ENCODE peak calls at places on chromosome 20, in eight cellular contexts. One of them, this sample, is unnamed.

GRCh38 chr20:25989196-25989595 is 292.5 kb upstream of the ZNF337 start:
- DNase-seq in CD4-positive, alpha-beta T cell: no peak
- DNase-seq in cardiac muscle cell: no peak
- DNase-seq in psoas muscle: no peak
- DNase-seq in pancreas: no peak
- DNase-seq in GM23248: no peak
- DNase-seq in AG04450: no peak
- DNase-seq in right cardiac atrium: no peak
- DNase-seq in this sample: peak; percentile 28

GRCh38 chr20:33676652-33677645 is 2.7 kb upstream of the NECAB3 start:
- DNase-seq in CD4-positive, alpha-beta T cell: no peak
- DNase-seq in cardiac muscle cell: no peak
- DNase-seq in psoas muscle: peak; percentile 50
- DNase-seq in pancreas: no peak
- DNase-seq in GM23248: no peak
- DNase-seq in AG04450: no peak
- DNase-seq in right cardiac atrium: peak; percentile 66
- DNase-seq in this sample: no peak

GRCh38 chr20:33945391-33946079 is 48.2 kb upstream of the RALY start:
- DNase-seq in CD4-positive, alpha-beta T cell: no peak
- DNase-seq in cardiac muscle cell: peak; percentile 79
- DNase-seq in psoas muscle: no peak
- DNase-seq in pancreas: no peak
- DNase-seq in GM23248: peak; percentile 94
- DNase-seq in AG04450: peak; percentile 43
- DNase-seq in right cardiac atrium: no peak
- DNase-seq in this sample: no peak

GRCh38 chr20:19830351-19830750 is 72.3 kb downstream of the RIN2 start:
- DNase-seq in CD4-positive, alpha-beta T cell: no peak
- DNase-seq in cardiac muscle cell: no peak
- DNase-seq in psoas muscle: no peak
- DNase-seq in pancreas: no peak
- DNase-seq in GM23248: no peak
- DNase-seq in AG04450: no peak
- DNase-seq in right cardiac atrium: no peak
- DNase-seq in this sample: no peak

GRCh38 chr20:12090920-12091319 is 173.2 kb downstream of the BTBD3 start:
- DNase-seq in CD4-positive, alpha-beta T cell: no peak
- DNase-seq in cardiac muscle cell: no peak
- DNase-seq in psoas muscle: no peak
- DNase-seq in pancreas: no peak
- DNase-seq in GM23248: no peak
- DNase-seq in AG04450: no peak
- DNase-seq in right cardiac atrium: no peak
- DNase-seq in this sample: no peak

GRCh38 chr20:40087496-40087895 is 601.5 kb downstream of the MAFB start:
- DNase-seq in CD4-positive, alpha-beta T cell: no peak
- DNase-seq in cardiac muscle cell: no peak
- DNase-seq in psoas muscle: no peak
- DNase-seq in pancreas: no peak
- DNase-seq in GM23248: no peak
- DNase-seq in AG04450: no peak
- DNase-seq in right cardiac atrium: no peak
- DNase-seq in this sample: no peak

GRCh38 chr20:16518068-16518783 is 55.0 kb downstream of the KIF16B start:
- DNase-seq in CD4-positive, alpha-beta T cell: no peak
- DNase-seq in cardiac muscle cell: peak; percentile 61
- DNase-seq in psoas muscle: no peak
- DNase-seq in pancreas: no peak
- DNase-seq in GM23248: peak; percentile 60
- DNase-seq in AG04450: peak; percentile 7
- DNase-seq in right cardiac atrium: no peak
- DNase-seq in this sample: peak; percentile 10

GRCh38 chr20:41618807-41619294 is 674 bp upstream of the CHD6 start:
- DNase-seq in CD4-positive, alpha-beta T cell: no peak
- DNase-seq in cardiac muscle cell: no peak
- DNase-seq in psoas muscle: no peak
- DNase-seq in pancreas: no peak
- DNase-seq in GM23248: peak; percentile 47
- DNase-seq in AG04450: no peak
- DNase-seq in right cardiac atrium: no peak
- DNase-seq in this sample: no peak

GRCh38 chr20:53723621-53724020 is 130.0 kb upstream of the ZNF217 start:
- DNase-seq in CD4-positive, alpha-beta T cell: no peak
- DNase-seq in cardiac muscle cell: no peak
- DNase-seq in psoas muscle: no peak
- DNase-seq in pancreas: no peak
- DNase-seq in GM23248: no peak
- DNase-seq in AG04450: no peak
- DNase-seq in right cardiac atrium: no peak
- DNase-seq in this sample: no peak

GRCh38 chr20:52419205-52419604 is 227.6 kb upstream of the ZFP64 start:
- DNase-seq in CD4-positive, alpha-beta T cell: no peak
- DNase-seq in cardiac muscle cell: no peak
- DNase-seq in psoas muscle: no peak
- DNase-seq in pancreas: no peak
- DNase-seq in GM23248: no peak
- DNase-seq in AG04450: no peak
- DNase-seq in right cardiac atrium: no peak
- DNase-seq in this sample: no peak

GRCh38 chr20:22371843-22372242 is 212.5 kb downstream of the FOXA2 start:
- DNase-seq in CD4-positive, alpha-beta T cell: no peak
- DNase-seq in cardiac muscle cell: no peak
- DNase-seq in psoas muscle: no peak
- DNase-seq in pancreas: no peak
- DNase-seq in GM23248: no peak
- DNase-seq in AG04450: no peak
- DNase-seq in right cardiac atrium: no peak
- DNase-seq in this sample: no peak

GRCh38 chr20:44053046-44053445 is 133.9 kb downstream of the JPH2 start:
- DNase-seq in CD4-positive, alpha-beta T cell: no peak
- DNase-seq in cardiac muscle cell: no peak
- DNase-seq in psoas muscle: peak; percentile 18
- DNase-seq in pancreas: peak; percentile 11
- DNase-seq in GM23248: no peak
- DNase-seq in AG04450: no peak
- DNase-seq in right cardiac atrium: no peak
- DNase-seq in this sample: no peak

GRCh38 chr20:33675127-33675954 is 1.1 kb upstream of the NECAB3 start:
- DNase-seq in CD4-positive, alpha-beta T cell: no peak
- DNase-seq in cardiac muscle cell: peak; percentile 56
- DNase-seq in psoas muscle: peak; percentile 66
- DNase-seq in pancreas: no peak
- DNase-seq in GM23248: peak; percentile 50
- DNase-seq in AG04450: no peak
- DNase-seq in right cardiac atrium: peak; percentile 85
- DNase-seq in this sample: no peak

GRCh38 chr20:35120012-35120701 is 27.0 kb downstream of the EDEM2 start:
- DNase-seq in CD4-positive, alpha-beta T cell: no peak
- DNase-seq in cardiac muscle cell: peak; percentile 94
- DNase-seq in psoas muscle: no peak
- DNase-seq in pancreas: no peak
- DNase-seq in GM23248: peak; percentile 64
- DNase-seq in AG04450: peak; percentile 32
- DNase-seq in right cardiac atrium: peak; percentile 71
- DNase-seq in this sample: peak; percentile 51

GRCh38 chr20:35111141-35111888 is 18.7 kb upstream of the TRPC4AP start:
- DNase-seq in CD4-positive, alpha-beta T cell: no peak
- DNase-seq in cardiac muscle cell: peak; percentile 64
- DNase-seq in psoas muscle: no peak
- DNase-seq in pancreas: no peak
- DNase-seq in GM23248: peak; percentile 96
- DNase-seq in AG04450: no peak
- DNase-seq in right cardiac atrium: no peak
- DNase-seq in this sample: no peak

GRCh38 chr20:38199506-38200390 is 34.7 kb upstream of the TGM2 start:
- DNase-seq in CD4-positive, alpha-beta T cell: no peak
- DNase-seq in cardiac muscle cell: peak; percentile 41
- DNase-seq in psoas muscle: no peak
- DNase-seq in pancreas: peak; percentile 20
- DNase-seq in GM23248: no peak
- DNase-seq in AG04450: peak; percentile 61
- DNase-seq in right cardiac atrium: no peak
- DNase-seq in this sample: no peak

GRCh38 chr20:18978311-18978710 is 164.7 kb downstream of the SCP2D1 start:
- DNase-seq in CD4-positive, alpha-beta T cell: no peak
- DNase-seq in cardiac muscle cell: no peak
- DNase-seq in psoas muscle: no peak
- DNase-seq in pancreas: no peak
- DNase-seq in GM23248: no peak
- DNase-seq in AG04450: no peak
- DNase-seq in right cardiac atrium: no peak
- DNase-seq in this sample: no peak

GRCh38 chr20:9032758-9033157 is 36.1 kb upstream of the PLCB4 start:
- DNase-seq in CD4-positive, alpha-beta T cell: no peak
- DNase-seq in cardiac muscle cell: no peak
- DNase-seq in psoas muscle: no peak
- DNase-seq in pancreas: no peak
- DNase-seq in GM23248: peak; percentile 64
- DNase-seq in AG04450: no peak
- DNase-seq in right cardiac atrium: no peak
- DNase-seq in this sample: no peak

GRCh38 chr20:25020901-25021301 is 28.4 kb upstream of the APMAP start:
- DNase-seq in CD4-positive, alpha-beta T cell: no peak
- DNase-seq in cardiac muscle cell: no peak
- DNase-seq in psoas muscle: peak; percentile 79
- DNase-seq in pancreas: no peak
- DNase-seq in GM23248: no peak
- DNase-seq in AG04450: no peak
- DNase-seq in right cardiac atrium: no peak
- DNase-seq in this sample: no peak

GRCh38 chr20:4665591-4665990 is 56.1 kb upstream of the PRND start:
- DNase-seq in CD4-positive, alpha-beta T cell: no peak
- DNase-seq in cardiac muscle cell: no peak
- DNase-seq in psoas muscle: no peak
- DNase-seq in pancreas: no peak
- DNase-seq in GM23248: peak; percentile 34
- DNase-seq in AG04450: no peak
- DNase-seq in right cardiac atrium: no peak
- DNase-seq in this sample: no peak
- H3K27ac ChIP-seq in CD4-positive, alpha-beta T cell: no peak overlapping the region
- H3K27ac ChIP-seq in cardiac muscle cell: no peak overlapping the region
- H3K27ac ChIP-seq in psoas muscle: no peak overlapping the region
- H3K27ac ChIP-seq in pancreas: no peak overlapping the region
- H3K27ac ChIP-seq in GM23248: peak overlapping the region; percentile 89
- H3K27ac ChIP-seq in AG04450: no peak overlapping the region
- H3K27ac ChIP-seq in right cardiac atrium: no peak overlapping the region
- H3K27ac ChIP-seq in this sample: peak overlapping the region; percentile 71

GRCh38 chr20:50850721-50851286 is 55.9 kb downstream of the BCAS4 start:
- DNase-seq in CD4-positive, alpha-beta T cell: no peak
- DNase-seq in cardiac muscle cell: peak; percentile 40
- DNase-seq in psoas muscle: no peak
- DNase-seq in pancreas: no peak
- DNase-seq in GM23248: no peak
- DNase-seq in AG04450: no peak
- DNase-seq in right cardiac atrium: no peak
- DNase-seq in this sample: no peak

GRCh38 chr20:50852085-50852484 is 57.2 kb downstream of the BCAS4 start:
- DNase-seq in CD4-positive, alpha-beta T cell: no peak
- DNase-seq in cardiac muscle cell: no peak
- DNase-seq in psoas muscle: no peak
- DNase-seq in pancreas: no peak
- DNase-seq in GM23248: no peak
- DNase-seq in AG04450: no peak
- DNase-seq in right cardiac atrium: no peak
- DNase-seq in this sample: no peak

GRCh38 chr20:50848846-50849673 is 54.2 kb downstream of the BCAS4 start:
- DNase-seq in CD4-positive, alpha-beta T cell: no peak
- DNase-seq in cardiac muscle cell: no peak
- DNase-seq in psoas muscle: no peak
- DNase-seq in pancreas: peak; percentile 67
- DNase-seq in GM23248: no peak
- DNase-seq in AG04450: no peak
- DNase-seq in right cardiac atrium: no peak
- DNase-seq in this sample: no peak

GRCh38 chr20:50845566-50846211 is 50.8 kb downstream of the BCAS4 start:
- DNase-seq in CD4-positive, alpha-beta T cell: no peak
- DNase-seq in cardiac muscle cell: no peak
- DNase-seq in psoas muscle: no peak
- DNase-seq in pancreas: no peak
- DNase-seq in GM23248: no peak
- DNase-seq in AG04450: no peak
- DNase-seq in right cardiac atrium: no peak
- DNase-seq in this sample: no peak

GRCh38 chr20:50848341-50848808 is 53.5 kb downstream of the BCAS4 start:
- DNase-seq in CD4-positive, alpha-beta T cell: no peak
- DNase-seq in cardiac muscle cell: peak; percentile 57
- DNase-seq in psoas muscle: no peak
- DNase-seq in pancreas: no peak
- DNase-seq in GM23248: peak; percentile 39
- DNase-seq in AG04450: no peak
- DNase-seq in right cardiac atrium: peak; percentile 69
- DNase-seq in this sample: no peak
- H3K27ac ChIP-seq in CD4-positive, alpha-beta T cell: no peak overlapping the region
- H3K27ac ChIP-seq in cardiac muscle cell: no peak overlapping the region
- H3K27ac ChIP-seq in psoas muscle: no peak overlapping the region
- H3K27ac ChIP-seq in pancreas: peak overlapping the region; percentile 67
- H3K27ac ChIP-seq in GM23248: no peak overlapping the region
- H3K27ac ChIP-seq in AG04450: no peak overlapping the region
- H3K27ac ChIP-seq in right cardiac atrium: no peak overlapping the region
- H3K27ac ChIP-seq in this sample: no peak overlapping the region

DNA sequence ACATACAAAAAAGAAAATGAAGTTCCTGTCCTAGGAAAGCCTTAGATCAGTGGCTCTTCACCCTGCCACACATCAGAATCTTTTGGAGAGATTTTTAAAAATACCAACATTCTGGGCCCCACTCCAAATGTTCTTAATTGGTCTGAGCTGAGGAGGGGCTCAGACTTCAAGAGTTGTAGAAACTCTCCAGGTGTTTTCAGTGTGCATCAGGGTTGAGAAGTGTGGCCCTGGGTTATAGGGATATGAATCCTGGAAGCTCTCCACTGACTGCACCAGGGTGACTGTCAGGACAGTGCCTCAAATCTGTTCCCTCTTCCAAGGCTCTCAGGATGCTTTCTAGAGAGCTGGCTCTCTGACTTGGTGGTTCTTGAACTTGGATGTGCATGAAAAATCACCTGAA is 5.5 kb upstream of the MYLK2 start:
- DNase-seq in CD4-positive, alpha-beta T cell: no peak
- DNase-seq in cardiac muscle cell: no peak
- DNase-seq in psoas muscle: no peak
- DNase-seq in pancreas: no peak
- DNase-seq in GM23248: no peak
- DNase-seq in AG04450: no peak
- DNase-seq in right cardiac atrium: no peak
- DNase-seq in this sample: no peak
- H3K27ac ChIP-seq in CD4-positive, alpha-beta T cell: no peak overlapping the region
- H3K27ac ChIP-seq in cardiac muscle cell: no peak overlapping the region
- H3K27ac ChIP-seq in psoas muscle: peak overlapping the region; percentile 90
- H3K27ac ChIP-seq in pancreas: no peak overlapping the region
- H3K27ac ChIP-seq in GM23248: no peak overlapping the region
- H3K27ac ChIP-seq in AG04450: no peak overlapping the region
- H3K27ac ChIP-seq in right cardiac atrium: no peak overlapping the region
- H3K27ac ChIP-seq in this sample: no peak overlapping the region

DNA sequence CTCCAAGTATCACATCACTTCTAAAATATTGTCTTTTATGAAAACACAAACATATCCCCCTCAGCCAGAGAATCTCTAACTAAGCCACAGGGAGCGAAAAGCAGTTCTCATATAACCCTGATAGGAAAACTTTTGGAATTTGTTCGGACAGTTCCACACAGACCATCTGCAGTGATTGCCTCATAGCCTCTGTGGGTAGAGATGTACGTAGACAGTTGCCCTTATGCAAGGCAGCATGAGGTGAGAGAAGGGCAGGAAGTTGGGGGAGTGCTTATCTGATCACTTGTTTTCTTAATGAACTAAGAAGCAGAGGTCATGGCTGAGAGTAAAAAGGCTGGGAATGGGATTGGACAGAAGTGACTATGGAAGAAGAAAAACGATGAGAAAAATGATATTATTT is 39.6 kb downstream of the SLC23A2 start:
- DNase-seq in CD4-positive, alpha-beta T cell: no peak
- DNase-seq in cardiac muscle cell: peak; percentile 95
- DNase-seq in psoas muscle: no peak
- DNase-seq in pancreas: no peak
- DNase-seq in GM23248: peak; percentile 20
- DNase-seq in AG04450: peak; percentile 70
- DNase-seq in right cardiac atrium: no peak
- DNase-seq in this sample: no peak
- H3K27ac ChIP-seq in CD4-positive, alpha-beta T cell: peak overlapping the region; percentile 48
- H3K27ac ChIP-seq in cardiac muscle cell: no peak overlapping the region
- H3K27ac ChIP-seq in psoas muscle: no peak overlapping the region
- H3K27ac ChIP-seq in pancreas: no peak overlapping the region
- H3K27ac ChIP-seq in GM23248: no peak overlapping the region
- H3K27ac ChIP-seq in AG04450: peak overlapping the region; percentile 65
- H3K27ac ChIP-seq in right cardiac atrium: no peak overlapping the region
- H3K27ac ChIP-seq in this sample: no peak overlapping the region